ENCODE peak calls at places on chromosomes 5 and 9, in seven cellular contexts. E is gastrocnemius medialis; Y is transverse colon; R is colonic mucosa; C is CD4-positive, CD25-positive, alpha-beta regulatory T cell; I is astrocyte; G is WERI-Rb-1. S is an unnamed sample. For H3K9me3, the result is how much of the 10 kb centered on the place peaks cover.

GRCh38 chr5:103414598-103414997 is 148.0 kb downstream of the NUDT12 start:
- DNase-seq in E (no peak), Y (no peak), R (no peak), C (no peak), I (no peak), G (no peak), S (no peak)

GRCh38 chr5:15938961-15939360 is 240.6 kb downstream of the MARCHF11 start:
- DNase-seq in E (no peak), Y (no peak), R (no peak), C (no peak), I (peak), G (no peak), S (no peak)

GRCh38 chr9:100554935-100555401 is 22.9 kb upstream of the CAVIN4 start:
- DNase-seq in E (no peak), Y (no peak), R (no peak), C (no peak), I (peak), G (no peak), S (no peak)

GRCh38 chr9:115391166-115391825 is 273.3 kb upstream of the TNC start:
- DNase-seq in E (no peak), Y (no peak), R (no peak), C (no peak), I (no peak), G (no peak), S (no peak)

GRCh38 chr5:179378441-179379271 is 33.4 kb upstream of the ADAMTS2 start:
- DNase-seq in E (no peak), Y (no peak), R (no peak), C (no peak), I (no peak), G (no peak), S (no peak)

GRCh38 chr5:167524941-167525485 is 766.4 kb upstream of the WWC1 start:
- DNase-seq in E (no peak), Y (no peak), R (no peak), C (no peak), I (no peak), G (no peak), S (no peak)

GRCh38 chr5:95107138-95107537 is 177.8 kb downstream of the MCTP1 start:
- DNase-seq in E (no peak), Y (no peak), R (no peak), C (no peak), I (no peak), G (no peak), S (no peak)

GRCh38 chr9:135039266-135039870 is 48.1 kb upstream of the OLFM1 start:
- DNase-seq in E (no peak), Y (no peak), R (no peak), C (no peak), I (no peak), G (no peak), S (no peak)

GRCh38 chr9:130952065-130952762 is 13.2 kb upstream of the FIBCD1 start:
- DNase-seq in E (no peak), Y (no peak), R (peak), C (no peak), I (no peak), G (no peak), S (no peak)

GRCh38 chr5:124203308-124203707 is 543.1 kb downstream of the ZNF608 start:
- DNase-seq in E (no peak), Y (no peak), R (no peak), C (no peak), I (no peak), G (no peak), S (no peak)

GRCh38 chr9:32782476-32783167 is 718 bp upstream of the TMEM215 start:
- DNase-seq in E (no peak), Y (no peak), R (no peak), C (no peak), I (no peak), G (no peak), S (no peak)

GRCh38 chr9:134205636-134206316 is 41.4 kb upstream of the RNU6ATAC start:
- DNase-seq in E (peak), Y (peak), R (peak), C (no peak), I (peak), G (no peak), S (no peak)

GRCh38 chr5:3343211-3343610 is 252.4 kb upstream of the IRX1 start:
- DNase-seq in E (no peak), Y (no peak), R (no peak), C (no peak), I (no peak), G (no peak), S (no peak)

GRCh38 chr9:35906923-35907699 is 1.1 kb downstream of the HRCT1 start:
- DNase-seq in E (peak), Y (peak), R (no peak), C (no peak), I (peak), G (peak), S (no peak)

GRCh38 chr5:155923784-155924183 is 403.2 kb upstream of the SGCD start:
- DNase-seq in E (no peak), Y (no peak), R (no peak), C (no peak), I (no peak), G (no peak), S (no peak)

GRCh38 chr9:75108571-75108970 is 20.3 kb downstream of the OSTF1 start:
- DNase-seq in E (no peak), Y (peak), R (no peak), C (no peak), I (peak), G (no peak), S (no peak)

GRCh38 chr5:143650296-143650695 is 161.7 kb upstream of the HMHB1 start:
- DNase-seq in E (no peak), Y (no peak), R (no peak), C (no peak), I (no peak), G (no peak), S (no peak)

GRCh38 chr5:97118623-97119022 is 23.8 kb downstream of the LIX1 start:
- DNase-seq in E (no peak), Y (no peak), R (no peak), C (no peak), I (no peak), G (no peak), S (no peak)

GRCh38 chr9:114473447-114473801 is 31.8 kb downstream of the WHRN start:
- DNase-seq in E (no peak), Y (no peak), R (no peak), C (no peak), I (no peak), G (no peak), S (no peak)

GRCh38 chr5:36059571-36060515 is 6.8 kb downstream of the UGT3A2 start:
- DNase-seq in E (no peak), Y (no peak), R (no peak), C (no peak), I (no peak), G (no peak), S (no peak)

GRCh38 chr9:137813651-137814415 is 63.7 kb upstream of the CACNA1B start:
- DNase-seq in E (no peak), Y (no peak), R (no peak), C (no peak), I (no peak), G (no peak), S (peak)

GRCh38 chr9:96419691-96419969 is 1.5 kb upstream of the ZNF367 start:
- DNase-seq in E (no peak), Y (no peak), R (no peak), C (no peak), I (no peak), G (no peak), S (no peak)

GRCh38 chr9:86093788-86094555 is 5.4 kb downstream of the GOLM1 start:
- DNase-seq in E (no peak), Y (peak), R (peak), C (no peak), I (no peak), G (no peak), S (peak)

GRCh38 chr9:134706522-134706921 is 64.9 kb downstream of the COL5A1 start:
- DNase-seq in E (no peak), Y (no peak), R (no peak), C (no peak), I (no peak), G (no peak), S (no peak)

GRCh38 chr5:178324481-178325310 is 92.1 kb upstream of the PHYKPL start:
- DNase-seq in E (no peak), Y (no peak), R (no peak), C (no peak), I (no peak), G (no peak), S (no peak)

GRCh38 chr9:137892424-137893191 is 15.0 kb downstream of the CACNA1B start:
- DNase-seq in E (no peak), Y (no peak), R (no peak), C (no peak), I (no peak), G (no peak), S (no peak)

GRCh38 chr5:138230981-138231589 is 18.0 kb upstream of the CDC23 start:
- DNase-seq in E (no peak), Y (no peak), R (no peak), C (no peak), I (peak), G (no peak), S (no peak)

GRCh38 chr9:105242557-105242956 is 1.9 kb upstream of the SLC44A1 start:
- DNase-seq in E (no peak), Y (no peak), R (no peak), C (no peak), I (no peak), G (no peak), S (no peak)

GRCh38 chr5:93174930-93175329 is 406.1 kb downstream of the NR2F1-AS1 start:
- DNase-seq in E (no peak), Y (no peak), R (no peak), C (no peak), I (no peak), G (no peak), S (no peak)

GRCh38 chr5:114438471-114438870 is 76.6 kb downstream of the KCNN2 start:
- DNase-seq in E (no peak), Y (no peak), R (no peak), C (no peak), I (no peak), G (no peak), S (no peak)

GRCh38 chr9:134058716-134059115 is 9.1 kb downstream of the BRD3 start:
- DNase-seq in E (no peak), Y (no peak), R (peak), C (no peak), I (peak), G (no peak), S (no peak)

GRCh38 chr9:2722715-2723114 is 5.4 kb downstream of the KCNV2 start:
- DNase-seq in E (peak), Y (no peak), R (no peak), C (no peak), I (peak), G (no peak), S (no peak)

GRCh38 chr9:16915126-16915831 is 44.8 kb upstream of the BNC2 start:
- DNase-seq in E (no peak), Y (no peak), R (no peak), C (no peak), I (no peak), G (no peak), S (no peak)

GRCh38 chr5:91690921-91691320 is 307.8 kb upstream of the ARRDC3 start:
- DNase-seq in E (no peak), Y (no peak), R (no peak), C (no peak), I (no peak), G (no peak), S (no peak)

GRCh38 chr5:120507826-120508463 is 43.8 kb downstream of the PRR16 start:
- DNase-seq in E (no peak), Y (no peak), R (no peak), C (no peak), I (no peak), G (no peak), S (no peak)
- H3K27ac ChIP-seq in E (no peak), Y (no peak), R (no peak), C (no peak), I (no peak), G (no peak), S (no peak)

GRCh38 chr5:13558408-13558807 is 386.1 kb downstream of the DNAH5 start:
- DNase-seq in E (no peak), Y (no peak), R (no peak), C (no peak), I (no peak), G (no peak), S (no peak)
- H3K9me3 ChIP-seq in E (under half), Y (under half), R (under half), C (under half), I (under half), G (under half), S (under half)

GRCh38 chr5:14452685-14453084 is 128.9 kb upstream of the OTULINL start:
- DNase-seq in E (no peak), Y (no peak), R (no peak), C (no peak), I (peak), G (no peak), S (no peak)
- H3K27ac ChIP-seq in E (peak), Y (peak), R (no peak), C (no peak), I (peak), G (no peak), S (peak)

DNA sequence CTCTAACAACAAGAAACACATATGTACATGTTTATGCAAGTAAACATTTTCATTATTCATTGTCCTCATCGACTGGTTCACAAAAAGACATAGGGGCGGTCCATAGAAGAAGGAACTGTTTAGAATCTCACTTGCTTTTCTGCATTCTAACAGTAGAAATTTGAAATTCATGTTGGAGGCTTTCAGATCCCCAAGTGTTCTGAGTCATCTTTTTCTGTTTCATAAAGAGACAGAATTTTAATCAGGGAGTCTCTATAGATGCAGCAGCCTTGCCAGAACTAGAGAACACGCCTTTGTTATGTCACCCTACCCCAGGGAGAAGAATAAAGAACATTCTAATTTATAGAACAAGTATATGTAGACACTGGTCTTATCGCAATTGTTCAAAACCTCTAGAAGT is 324.3 kb downstream of the GABRG2 start:
- DNase-seq in E (no peak), Y (no peak), R (no peak), C (no peak), I (no peak), G (no peak), S (no peak)
- H3K9me3 ChIP-seq in E (under half), Y (under half), R (under half), C (under half), I (under half), G (under half), S (under half)

DNA sequence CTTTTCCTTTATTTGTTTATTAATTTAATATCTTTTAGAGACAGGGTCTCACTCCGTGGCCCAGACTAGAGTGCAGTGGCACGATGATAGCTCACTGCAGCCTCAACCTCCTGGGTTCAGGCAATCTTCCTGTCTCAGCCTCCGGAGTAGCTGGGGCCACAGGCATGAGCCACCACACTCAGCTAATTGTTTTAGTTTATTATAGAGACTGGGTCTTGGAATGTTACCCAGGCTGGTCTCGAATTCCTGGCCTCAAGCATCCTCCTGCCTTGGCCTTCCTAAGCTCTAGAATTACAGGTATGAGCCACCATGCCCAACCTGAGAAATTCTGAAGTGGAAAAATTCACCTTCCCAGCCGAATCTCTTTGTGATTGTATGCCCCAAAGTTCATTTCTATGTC is 139.4 kb upstream of the SLC12A2 start:
- DNase-seq in E (no peak), Y (no peak), R (no peak), C (no peak), I (no peak), G (no peak), S (no peak)
- H3K27ac ChIP-seq in E (no peak), Y (no peak), R (no peak), C (no peak), I (no peak), G (no peak), S (no peak)

GRCh38 chr9:40927260-40927631 is 201.2 kb downstream of the FOXD4L6 start:
- DNase-seq in E (no peak), Y (no peak), R (no peak), C (no peak), I (no peak), G (no peak), S (no peak)

GRCh38 chr9:40927851-40928802 is 200.4 kb downstream of the FOXD4L6 start:
- DNase-seq in E (no peak), Y (no peak), R (no peak), C (no peak), I (no peak), G (no peak), S (no peak)

GRCh38 chr9:40928803-40929487 is 199.5 kb downstream of the FOXD4L6 start:
- DNase-seq in E (no peak), Y (no peak), R (no peak), C (no peak), I (no peak), G (no peak), S (no peak)

GRCh38 chr9:40926404-40927259 is 201.8 kb downstream of the FOXD4L6 start:
- DNase-seq in E (no peak), Y (no peak), R (no peak), C (no peak), I (no peak), G (no peak), S (no peak)

GRCh38 chr9:40925149-40925548 is 203.3 kb downstream of the FOXD4L6 start:
- DNase-seq in E (no peak), Y (no peak), R (no peak), C (no peak), I (no peak), G (no peak), S (no peak)
- H3K9me3 ChIP-seq in E (half or more), Y (half or more), R (under half), C (half or more), I (under half), G (under half), S (under half)

DNA sequence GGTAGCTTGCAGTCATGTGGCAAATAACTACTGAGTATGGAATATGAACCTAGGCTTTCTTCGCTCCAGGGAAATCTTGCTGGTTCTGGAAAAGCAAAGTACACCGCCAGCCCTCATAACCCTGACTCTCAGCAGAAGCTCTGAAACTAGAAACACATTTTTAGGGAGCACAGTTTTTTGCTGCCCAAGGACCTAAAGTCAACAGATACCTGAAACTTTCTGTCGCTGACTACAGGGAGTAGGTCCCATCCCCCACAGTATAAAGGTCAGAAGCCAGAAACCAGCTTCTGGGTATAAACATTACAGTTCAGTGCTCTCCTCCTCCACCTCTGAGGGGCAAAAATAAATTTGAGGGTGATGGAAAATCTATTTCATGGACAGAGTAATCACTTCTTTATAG is 3.0 kb downstream of the ATOX1 start:
- DNase-seq in E (no peak), Y (no peak), R (peak), C (no peak), I (no peak), G (no peak), S (no peak)
- H3K27ac ChIP-seq in E (no peak), Y (no peak), R (no peak), C (no peak), I (no peak), G (no peak), S (no peak)

GRCh38 chr5:141303756-141304155 is at the start of gene SLC25A2:
- DNase-seq in E (no peak), Y (no peak), R (no peak), C (no peak), I (no peak), G (no peak), S (no peak)

GRCh38 chr5:141298376-141298775 is 5.5 kb downstream of the SLC25A2 start:
- DNase-seq in E (no peak), Y (no peak), R (no peak), C (no peak), I (no peak), G (no peak), S (no peak)
- H3K9me3 ChIP-seq in E (under half), Y (half or more), R (under half), C (half or more), I (under half), G (under half), S (under half)

GRCh38 chr5:172118891-172119290 is 69.1 kb downstream of the STK10 start:
- DNase-seq in E (no peak), Y (no peak), R (no peak), C (no peak), I (no peak), G (no peak), S (no peak)
- H3K27ac ChIP-seq in E (no peak), Y (no peak), R (no peak), C (no peak), I (no peak), G (no peak), S (no peak)

GRCh38 chr5:12636209-12636608 is 732.0 kb upstream of the CTNND2 start:
- DNase-seq in E (no peak), Y (no peak), R (no peak), C (no peak), I (no peak), G (no peak), S (no peak)
- H3K9me3 ChIP-seq in E (under half), Y (under half), R (under half), C (under half), I (under half), G (under half), S (under half)